ENCODE peak calls at places on chromosomes 13 and 19, in seven cellular contexts. One of them, this sample, is unnamed.
A peak's percentile ranks its signal among the peaks of the same experiment; 100 is the strongest.

GRCh38 chr13:91106565-91106964 is 240.9 kb upstream of the MIR17HG start:
- DNase-seq in CD4-positive, alpha-beta memory T cell: no peak
- DNase-seq in OCI-LY7: no peak
- DNase-seq in thyroid gland: no peak
- DNase-seq in right cardiac atrium: no peak
- DNase-seq in ovary: no peak
- DNase-seq in endodermal cell: no peak
- DNase-seq in this sample: no peak

GRCh38 chr13:83223546-83223945 is 658.7 kb downstream of the SLITRK1 start:
- DNase-seq in CD4-positive, alpha-beta memory T cell: no peak
- DNase-seq in OCI-LY7: no peak
- DNase-seq in thyroid gland: no peak
- DNase-seq in right cardiac atrium: no peak
- DNase-seq in ovary: no peak
- DNase-seq in endodermal cell: no peak
- DNase-seq in this sample: no peak

GRCh38 chr13:39452412-39452811 is 150.6 kb downstream of the LHFPL6 start:
- DNase-seq in CD4-positive, alpha-beta memory T cell: no peak
- DNase-seq in OCI-LY7: no peak
- DNase-seq in thyroid gland: no peak
- DNase-seq in right cardiac atrium: no peak
- DNase-seq in ovary: no peak
- DNase-seq in endodermal cell: no peak
- DNase-seq in this sample: no peak

GRCh38 chr13:47472516-47472915 is 528.6 kb downstream of the SUCLA2 start:
- DNase-seq in CD4-positive, alpha-beta memory T cell: no peak
- DNase-seq in OCI-LY7: no peak
- DNase-seq in thyroid gland: no peak
- DNase-seq in right cardiac atrium: no peak
- DNase-seq in ovary: no peak
- DNase-seq in endodermal cell: no peak
- DNase-seq in this sample: no peak

GRCh38 chr13:50352720-50353491 is 337.7 kb downstream of the KCNRG start:
- DNase-seq in CD4-positive, alpha-beta memory T cell: no peak
- DNase-seq in OCI-LY7: no peak
- DNase-seq in thyroid gland: no peak
- DNase-seq in right cardiac atrium: no peak
- DNase-seq in ovary: no peak
- DNase-seq in endodermal cell: no peak
- DNase-seq in this sample: no peak

GRCh38 chr13:75123428-75123827 is 358.5 kb downstream of the TBC1D4 start:
- DNase-seq in CD4-positive, alpha-beta memory T cell: no peak
- DNase-seq in OCI-LY7: no peak
- DNase-seq in thyroid gland: no peak
- DNase-seq in right cardiac atrium: no peak
- DNase-seq in ovary: no peak
- DNase-seq in endodermal cell: no peak
- DNase-seq in this sample: no peak

GRCh38 chr19:15934332-15935078 is at the start of gene CYP4F11:
- DNase-seq in CD4-positive, alpha-beta memory T cell: no peak
- DNase-seq in OCI-LY7: peak; percentile 14
- DNase-seq in thyroid gland: peak; percentile 81
- DNase-seq in right cardiac atrium: peak; percentile 61
- DNase-seq in ovary: peak; percentile 24
- DNase-seq in endodermal cell: no peak
- DNase-seq in this sample: no peak

GRCh38 chr19:1311543-1312091 is 25.9 kb downstream of the EFNA2 start:
- DNase-seq in CD4-positive, alpha-beta memory T cell: no peak
- DNase-seq in OCI-LY7: no peak
- DNase-seq in thyroid gland: no peak
- DNase-seq in right cardiac atrium: no peak
- DNase-seq in ovary: no peak
- DNase-seq in endodermal cell: no peak
- DNase-seq in this sample: no peak

GRCh38 chr13:30520571-30520970 is 54.8 kb upstream of the HMGB1 start:
- DNase-seq in CD4-positive, alpha-beta memory T cell: no peak
- DNase-seq in OCI-LY7: no peak
- DNase-seq in thyroid gland: no peak
- DNase-seq in right cardiac atrium: no peak
- DNase-seq in ovary: no peak
- DNase-seq in endodermal cell: no peak
- DNase-seq in this sample: no peak

GRCh38 chr19:47663911-47664771 is 49.1 kb upstream of the EHD2 start:
- DNase-seq in CD4-positive, alpha-beta memory T cell: no peak
- DNase-seq in OCI-LY7: no peak
- DNase-seq in thyroid gland: peak; percentile 37
- DNase-seq in right cardiac atrium: peak; percentile 85
- DNase-seq in ovary: peak; percentile 88
- DNase-seq in endodermal cell: no peak
- DNase-seq in this sample: no peak

GRCh38 chr19:13712767-13713201 is 51.5 kb upstream of the MRI1 start:
- DNase-seq in CD4-positive, alpha-beta memory T cell: no peak
- DNase-seq in OCI-LY7: no peak
- DNase-seq in thyroid gland: no peak
- DNase-seq in right cardiac atrium: no peak
- DNase-seq in ovary: no peak
- DNase-seq in endodermal cell: no peak
- DNase-seq in this sample: no peak

GRCh38 chr19:29644179-29644578 is 21.1 kb upstream of the PLEKHF1 start:
- DNase-seq in CD4-positive, alpha-beta memory T cell: no peak
- DNase-seq in OCI-LY7: no peak
- DNase-seq in thyroid gland: no peak
- DNase-seq in right cardiac atrium: no peak
- DNase-seq in ovary: no peak
- DNase-seq in endodermal cell: no peak
- DNase-seq in this sample: no peak

GRCh38 chr19:53196777-53197396 is 3.7 kb upstream of the ZNF665 start:
- DNase-seq in CD4-positive, alpha-beta memory T cell: peak; percentile 87
- DNase-seq in OCI-LY7: peak; percentile 96
- DNase-seq in thyroid gland: peak; percentile 98
- DNase-seq in right cardiac atrium: peak; percentile 99
- DNase-seq in ovary: peak; percentile 99
- DNase-seq in endodermal cell: peak; percentile 99
- DNase-seq in this sample: peak; percentile 82

GRCh38 chr19:51460164-51460992 is 2.1 kb upstream of the SIGLEC8 start:
- DNase-seq in CD4-positive, alpha-beta memory T cell: no peak
- DNase-seq in OCI-LY7: peak; percentile 43
- DNase-seq in thyroid gland: no peak
- DNase-seq in right cardiac atrium: no peak
- DNase-seq in ovary: no peak
- DNase-seq in endodermal cell: peak; percentile 66
- DNase-seq in this sample: no peak
- H3K4me3 ChIP-seq in CD4-positive, alpha-beta memory T cell: no peak overlapping the region
- H3K4me3 ChIP-seq in OCI-LY7: peak overlapping the region; percentile 32
- H3K4me3 ChIP-seq in thyroid gland: no peak overlapping the region
- H3K4me3 ChIP-seq in right cardiac atrium: no peak overlapping the region
- H3K4me3 ChIP-seq in ovary: no peak overlapping the region
- H3K4me3 ChIP-seq in endodermal cell: peak overlapping the region; percentile 68
- H3K4me3 ChIP-seq in this sample: no peak overlapping the region

GRCh38 chr19:18660939-18661338 is 22.5 kb upstream of the CRTC1 start:
- DNase-seq in CD4-positive, alpha-beta memory T cell: no peak
- DNase-seq in OCI-LY7: no peak
- DNase-seq in thyroid gland: no peak
- DNase-seq in right cardiac atrium: no peak
- DNase-seq in ovary: no peak
- DNase-seq in endodermal cell: no peak
- DNase-seq in this sample: no peak
- H3K4me1 ChIP-seq in CD4-positive, alpha-beta memory T cell: peaks cover 4% of the 10 kb centered on the region
- H3K4me1 ChIP-seq in OCI-LY7: peaks cover 7% of the 10 kb centered on the region
- H3K4me1 ChIP-seq in thyroid gland: no peaks in the 10 kb centered on the region
- H3K4me1 ChIP-seq in right cardiac atrium: peaks cover 16% of the 10 kb centered on the region
- H3K4me1 ChIP-seq in ovary: peaks cover 8% of the 10 kb centered on the region
- H3K4me1 ChIP-seq in endodermal cell: no peaks in the 10 kb centered on the region
- H3K4me1 ChIP-seq in this sample: peaks cover 7% of the 10 kb centered on the region

DNA sequence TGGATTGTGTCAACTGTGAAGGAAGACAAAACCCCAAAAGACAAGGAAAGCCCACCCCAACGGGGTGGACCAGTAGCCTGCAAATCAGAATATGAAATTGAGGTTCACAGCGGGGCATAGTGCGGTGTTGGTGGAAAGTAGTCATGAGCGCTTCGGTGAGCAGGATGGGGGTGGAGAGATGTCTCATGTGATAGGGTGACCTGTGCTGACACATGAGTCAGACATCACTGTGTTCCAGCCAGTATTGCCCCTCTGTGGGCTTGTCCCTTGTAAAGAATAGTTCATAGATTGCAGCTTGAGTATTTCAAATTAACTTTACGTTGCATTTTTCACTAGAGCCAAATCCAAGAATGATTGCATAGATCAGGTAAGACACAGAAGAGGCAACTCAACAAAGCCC is 7.3 kb downstream of the ZNF69 start:
- DNase-seq in CD4-positive, alpha-beta memory T cell: no peak
- DNase-seq in OCI-LY7: no peak
- DNase-seq in thyroid gland: no peak
- DNase-seq in right cardiac atrium: no peak
- DNase-seq in ovary: no peak
- DNase-seq in endodermal cell: no peak
- DNase-seq in this sample: no peak
- H3K9me3 ChIP-seq in CD4-positive, alpha-beta memory T cell: no peaks in the 10 kb centered on the region
- H3K9me3 ChIP-seq in OCI-LY7: no peaks in the 10 kb centered on the region
- H3K9me3 ChIP-seq in thyroid gland: no peaks in the 10 kb centered on the region
- H3K9me3 ChIP-seq in right cardiac atrium: no peaks in the 10 kb centered on the region
- H3K9me3 ChIP-seq in ovary: peaks cover 13% of the 10 kb centered on the region
- H3K9me3 ChIP-seq in endodermal cell: peaks cover 90% of the 10 kb centered on the region
- H3K9me3 ChIP-seq in this sample: no peaks in the 10 kb centered on the region

DNA sequence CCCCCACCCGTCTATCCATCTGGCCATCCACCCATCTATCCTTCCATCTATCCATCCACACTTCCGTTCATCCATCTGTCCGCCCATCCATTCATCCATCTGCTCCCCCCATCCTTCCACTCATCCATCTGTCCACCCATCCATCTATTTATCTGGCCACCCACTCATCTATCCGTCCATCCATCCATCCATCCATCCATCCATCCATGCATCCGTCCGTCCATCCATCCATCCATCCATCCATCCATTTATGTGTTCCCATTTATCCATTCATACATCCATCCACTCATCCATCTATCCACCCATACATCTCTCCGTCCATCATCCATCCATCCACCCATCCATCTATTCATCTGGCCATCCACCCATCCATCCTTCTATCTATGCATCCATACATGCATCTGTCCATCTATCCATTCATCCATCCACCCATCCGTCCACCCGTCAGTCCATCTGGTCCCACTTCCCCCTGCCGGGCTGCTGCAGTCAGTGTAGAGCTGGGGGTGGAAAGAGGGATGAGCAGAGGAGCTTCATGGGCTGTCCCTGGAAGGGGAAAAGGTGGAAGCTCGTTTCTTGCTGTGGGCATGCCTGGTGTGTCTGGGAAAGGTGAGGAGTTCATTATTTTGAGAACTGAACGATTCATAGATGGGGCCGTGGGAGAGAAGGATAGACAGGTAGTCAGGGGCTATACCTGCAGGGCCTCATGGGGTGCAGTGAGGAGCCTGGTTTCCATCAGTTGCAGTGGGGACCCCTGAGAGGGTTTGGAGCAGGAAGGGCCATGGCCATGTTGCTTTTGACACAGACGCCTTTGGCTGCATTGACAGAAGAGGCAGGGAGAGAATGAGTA is 842 bp downstream of the HSD11B1L start:
- DNase-seq in CD4-positive, alpha-beta memory T cell: no peak
- DNase-seq in OCI-LY7: no peak
- DNase-seq in thyroid gland: no peak
- DNase-seq in right cardiac atrium: no peak
- DNase-seq in ovary: no peak
- DNase-seq in endodermal cell: peak; percentile 45
- DNase-seq in this sample: no peak
- H3K4me3 ChIP-seq in CD4-positive, alpha-beta memory T cell: peak overlapping the region; percentile 96
- H3K4me3 ChIP-seq in OCI-LY7: peak overlapping the region; percentile 96
- H3K4me3 ChIP-seq in thyroid gland: no peak overlapping the region
- H3K4me3 ChIP-seq in right cardiac atrium: peak overlapping the region; percentile 82
- H3K4me3 ChIP-seq in ovary: peak overlapping the region; percentile 94
- H3K4me3 ChIP-seq in endodermal cell: peak overlapping the region; percentile 93
- H3K4me3 ChIP-seq in this sample: no peak overlapping the region

GRCh38 chr19:33905473-33905936 is 108.8 kb downstream of the KCTD15 start:
- DNase-seq in CD4-positive, alpha-beta memory T cell: no peak
- DNase-seq in OCI-LY7: no peak
- DNase-seq in thyroid gland: peak; percentile 10
- DNase-seq in right cardiac atrium: peak; percentile 60
- DNase-seq in ovary: no peak
- DNase-seq in endodermal cell: peak; percentile 83
- DNase-seq in this sample: no peak

GRCh38 chr19:33902802-33903488 is 106.3 kb downstream of the KCTD15 start:
- DNase-seq in CD4-positive, alpha-beta memory T cell: no peak
- DNase-seq in OCI-LY7: no peak
- DNase-seq in thyroid gland: no peak
- DNase-seq in right cardiac atrium: no peak
- DNase-seq in ovary: no peak
- DNase-seq in endodermal cell: no peak
- DNase-seq in this sample: no peak

GRCh38 chr19:33903489-33903850 is 106.8 kb downstream of the KCTD15 start:
- DNase-seq in CD4-positive, alpha-beta memory T cell: no peak
- DNase-seq in OCI-LY7: no peak
- DNase-seq in thyroid gland: no peak
- DNase-seq in right cardiac atrium: no peak
- DNase-seq in ovary: no peak
- DNase-seq in endodermal cell: no peak
- DNase-seq in this sample: no peak

GRCh38 chr19:33905937-33906577 is 109.4 kb downstream of the KCTD15 start:
- DNase-seq in CD4-positive, alpha-beta memory T cell: no peak
- DNase-seq in OCI-LY7: no peak
- DNase-seq in thyroid gland: peak; percentile 78
- DNase-seq in right cardiac atrium: peak; percentile 88
- DNase-seq in ovary: peak; percentile 66
- DNase-seq in endodermal cell: peak; percentile 93
- DNase-seq in this sample: no peak

DNA sequence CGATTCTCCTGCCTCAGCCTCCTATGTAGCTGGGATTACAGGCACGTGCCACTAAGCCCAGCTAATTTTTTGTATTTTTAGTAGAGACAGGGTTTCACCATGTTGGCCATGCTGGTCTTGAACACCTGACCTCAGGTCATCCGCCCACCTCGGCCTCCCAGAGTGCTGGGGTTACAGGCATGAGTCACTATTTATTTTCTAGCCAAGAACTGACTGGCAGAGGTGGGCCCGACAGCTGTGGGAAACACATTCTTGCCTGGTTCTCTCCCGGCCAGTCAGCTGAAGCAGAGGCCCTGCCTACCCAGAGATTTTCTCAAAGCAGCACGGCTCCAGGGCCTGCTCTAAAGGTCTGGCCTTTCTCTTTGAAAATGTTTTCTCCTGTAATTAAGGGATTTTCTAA is 108.0 kb downstream of the KCTD15 start:
- DNase-seq in CD4-positive, alpha-beta memory T cell: no peak
- DNase-seq in OCI-LY7: no peak
- DNase-seq in thyroid gland: peak; percentile 27
- DNase-seq in right cardiac atrium: peak; percentile 43
- DNase-seq in ovary: peak; percentile 21
- DNase-seq in endodermal cell: peak; percentile 87
- DNase-seq in this sample: no peak
- H3K4me1 ChIP-seq in CD4-positive, alpha-beta memory T cell: peaks cover 6% of the 10 kb centered on the region
- H3K4me1 ChIP-seq in OCI-LY7: no peaks in the 10 kb centered on the region
- H3K4me1 ChIP-seq in thyroid gland: peaks cover 6% of the 10 kb centered on the region
- H3K4me1 ChIP-seq in right cardiac atrium: peaks cover 5% of the 10 kb centered on the region
- H3K4me1 ChIP-seq in ovary: peaks cover 1% of the 10 kb centered on the region
- H3K4me1 ChIP-seq in endodermal cell: peaks cover 6% of the 10 kb centered on the region
- H3K4me1 ChIP-seq in this sample: peaks cover 12% of the 10 kb centered on the region

GRCh38 chr19:21422244-21422643 is 25.3 kb downstream of the ZNF493 start:
- DNase-seq in CD4-positive, alpha-beta memory T cell: no peak
- DNase-seq in OCI-LY7: no peak
- DNase-seq in thyroid gland: no peak
- DNase-seq in right cardiac atrium: no peak
- DNase-seq in ovary: no peak
- DNase-seq in endodermal cell: no peak
- DNase-seq in this sample: no peak

GRCh38 chr19:21423057-21424041 is 26.4 kb downstream of the ZNF493 start:
- DNase-seq in CD4-positive, alpha-beta memory T cell: no peak
- DNase-seq in OCI-LY7: no peak
- DNase-seq in thyroid gland: no peak
- DNase-seq in right cardiac atrium: no peak
- DNase-seq in ovary: no peak
- DNase-seq in endodermal cell: no peak
- DNase-seq in this sample: no peak
- H3K9me3 ChIP-seq in CD4-positive, alpha-beta memory T cell: peaks cover 28% of the 10 kb centered on the region
- H3K9me3 ChIP-seq in OCI-LY7: peaks cover 56% of the 10 kb centered on the region
- H3K9me3 ChIP-seq in thyroid gland: no peaks in the 10 kb centered on the region
- H3K9me3 ChIP-seq in right cardiac atrium: peaks cover 9% of the 10 kb centered on the region
- H3K9me3 ChIP-seq in ovary: peaks cover 22% of the 10 kb centered on the region
- H3K9me3 ChIP-seq in endodermal cell: peaks cover 87% of the 10 kb centered on the region
- H3K9me3 ChIP-seq in this sample: peaks cover 42% of the 10 kb centered on the region

This sample was measured in effector memory CD4-positive, alpha-beta T cell.